ENCODE peak calls at places on chromosomes 3 and 15, in six cellular contexts. One of them, this sample, is unnamed.

GRCh38 chr3:118799303-118799702 is 235.3 kb downstream of the IGSF11 start:
- ATAC-seq in activated CD8-positive, alpha-beta T cell treated with anti-CD3 and anti-CD28 coated beads for 36 hours: no peak
- ATAC-seq in stimulated activated naive CD8-positive, alpha-beta T cell treated with anti-CD3 and anti-CD28 coated beads, Interleukin-15, Interleukin-2, amounts not matched to agents 100 U/mL and 50 U/mL, for 24 hours: no peak
- ATAC-seq in PC-3: no peak
- ATAC-seq in activated T-cell treated with anti-CD3 and anti-CD28 coated beads, Interleukin-2, amount 50 U/mL, for 4 hours: no peak
- ATAC-seq in upper lobe of right lung: no peak
- ATAC-seq in this sample: no peak

GRCh38 chr3:12334786-12335185 is 45.9 kb downstream of the PPARG start:
- ATAC-seq in activated CD8-positive, alpha-beta T cell treated with anti-CD3 and anti-CD28 coated beads for 36 hours: no peak
- ATAC-seq in stimulated activated naive CD8-positive, alpha-beta T cell treated with anti-CD3 and anti-CD28 coated beads, Interleukin-15, Interleukin-2, amounts not matched to agents 100 U/mL and 50 U/mL, for 24 hours: no peak
- ATAC-seq in PC-3: no peak
- ATAC-seq in activated T-cell treated with anti-CD3 and anti-CD28 coated beads, Interleukin-2, amount 50 U/mL, for 4 hours: no peak
- ATAC-seq in upper lobe of right lung: no peak
- ATAC-seq in this sample: no peak

GRCh38 chr3:16364323-16364722 is 99.3 kb downstream of the OXNAD1 start:
- ATAC-seq in activated CD8-positive, alpha-beta T cell treated with anti-CD3 and anti-CD28 coated beads for 36 hours: no peak
- ATAC-seq in stimulated activated naive CD8-positive, alpha-beta T cell treated with anti-CD3 and anti-CD28 coated beads, Interleukin-15, Interleukin-2, amounts not matched to agents 100 U/mL and 50 U/mL, for 24 hours: no peak
- ATAC-seq in PC-3: no peak
- ATAC-seq in activated T-cell treated with anti-CD3 and anti-CD28 coated beads, Interleukin-2, amount 50 U/mL, for 4 hours: no peak
- ATAC-seq in upper lobe of right lung: no peak
- ATAC-seq in this sample: no peak

GRCh38 chr3:66355394-66355793 is 134.6 kb downstream of the SLC25A26 start:
- ATAC-seq in activated CD8-positive, alpha-beta T cell treated with anti-CD3 and anti-CD28 coated beads for 36 hours: peak
- ATAC-seq in stimulated activated naive CD8-positive, alpha-beta T cell treated with anti-CD3 and anti-CD28 coated beads, Interleukin-15, Interleukin-2, amounts not matched to agents 100 U/mL and 50 U/mL, for 24 hours: no peak
- ATAC-seq in PC-3: no peak
- ATAC-seq in activated T-cell treated with anti-CD3 and anti-CD28 coated beads, Interleukin-2, amount 50 U/mL, for 4 hours: peak
- ATAC-seq in upper lobe of right lung: no peak
- ATAC-seq in this sample: no peak

GRCh38 chr3:149393355-149394165 is 16.1 kb upstream of the TM4SF1 start:
- ATAC-seq in activated CD8-positive, alpha-beta T cell treated with anti-CD3 and anti-CD28 coated beads for 36 hours: no peak
- ATAC-seq in stimulated activated naive CD8-positive, alpha-beta T cell treated with anti-CD3 and anti-CD28 coated beads, Interleukin-15, Interleukin-2, amounts not matched to agents 100 U/mL and 50 U/mL, for 24 hours: no peak
- ATAC-seq in PC-3: peak
- ATAC-seq in activated T-cell treated with anti-CD3 and anti-CD28 coated beads, Interleukin-2, amount 50 U/mL, for 4 hours: peak
- ATAC-seq in upper lobe of right lung: peak
- ATAC-seq in this sample: no peak

GRCh38 chr3:2356298-2356950 is 257.8 kb downstream of the CNTN4 start:
- ATAC-seq in activated CD8-positive, alpha-beta T cell treated with anti-CD3 and anti-CD28 coated beads for 36 hours: no peak
- ATAC-seq in stimulated activated naive CD8-positive, alpha-beta T cell treated with anti-CD3 and anti-CD28 coated beads, Interleukin-15, Interleukin-2, amounts not matched to agents 100 U/mL and 50 U/mL, for 24 hours: no peak
- ATAC-seq in PC-3: no peak
- ATAC-seq in activated T-cell treated with anti-CD3 and anti-CD28 coated beads, Interleukin-2, amount 50 U/mL, for 4 hours: no peak
- ATAC-seq in upper lobe of right lung: no peak
- ATAC-seq in this sample: no peak

GRCh38 chr3:57890874-57891273 is 117.3 kb upstream of the FLNB start:
- ATAC-seq in activated CD8-positive, alpha-beta T cell treated with anti-CD3 and anti-CD28 coated beads for 36 hours: no peak
- ATAC-seq in stimulated activated naive CD8-positive, alpha-beta T cell treated with anti-CD3 and anti-CD28 coated beads, Interleukin-15, Interleukin-2, amounts not matched to agents 100 U/mL and 50 U/mL, for 24 hours: no peak
- ATAC-seq in PC-3: no peak
- ATAC-seq in activated T-cell treated with anti-CD3 and anti-CD28 coated beads, Interleukin-2, amount 50 U/mL, for 4 hours: no peak
- ATAC-seq in upper lobe of right lung: no peak
- ATAC-seq in this sample: peak

GRCh38 chr15:83090465-83090864 is 17.0 kb upstream of the TM6SF1 start:
- ATAC-seq in activated CD8-positive, alpha-beta T cell treated with anti-CD3 and anti-CD28 coated beads for 36 hours: no peak
- ATAC-seq in stimulated activated naive CD8-positive, alpha-beta T cell treated with anti-CD3 and anti-CD28 coated beads, Interleukin-15, Interleukin-2, amounts not matched to agents 100 U/mL and 50 U/mL, for 24 hours: no peak
- ATAC-seq in PC-3: no peak
- ATAC-seq in activated T-cell treated with anti-CD3 and anti-CD28 coated beads, Interleukin-2, amount 50 U/mL, for 4 hours: no peak
- ATAC-seq in upper lobe of right lung: no peak
- ATAC-seq in this sample: no peak

GRCh38 chr15:91966181-91966552 is 112.7 kb downstream of the SLCO3A1 start:
- ATAC-seq in activated CD8-positive, alpha-beta T cell treated with anti-CD3 and anti-CD28 coated beads for 36 hours: no peak
- ATAC-seq in stimulated activated naive CD8-positive, alpha-beta T cell treated with anti-CD3 and anti-CD28 coated beads, Interleukin-15, Interleukin-2, amounts not matched to agents 100 U/mL and 50 U/mL, for 24 hours: no peak
- ATAC-seq in PC-3: no peak
- ATAC-seq in activated T-cell treated with anti-CD3 and anti-CD28 coated beads, Interleukin-2, amount 50 U/mL, for 4 hours: no peak
- ATAC-seq in upper lobe of right lung: no peak
- ATAC-seq in this sample: peak

GRCh38 chr3:99875573-99875924 is 57.9 kb downstream of the CMSS1 start:
- ATAC-seq in activated CD8-positive, alpha-beta T cell treated with anti-CD3 and anti-CD28 coated beads for 36 hours: no peak
- ATAC-seq in stimulated activated naive CD8-positive, alpha-beta T cell treated with anti-CD3 and anti-CD28 coated beads, Interleukin-15, Interleukin-2, amounts not matched to agents 100 U/mL and 50 U/mL, for 24 hours: no peak
- ATAC-seq in PC-3: no peak
- ATAC-seq in activated T-cell treated with anti-CD3 and anti-CD28 coated beads, Interleukin-2, amount 50 U/mL, for 4 hours: peak
- ATAC-seq in upper lobe of right lung: peak
- ATAC-seq in this sample: peak

GRCh38 chr3:16506451-16506850 is 7.0 kb downstream of the RFTN1 start:
- ATAC-seq in activated CD8-positive, alpha-beta T cell treated with anti-CD3 and anti-CD28 coated beads for 36 hours: no peak
- ATAC-seq in stimulated activated naive CD8-positive, alpha-beta T cell treated with anti-CD3 and anti-CD28 coated beads, Interleukin-15, Interleukin-2, amounts not matched to agents 100 U/mL and 50 U/mL, for 24 hours: no peak
- ATAC-seq in PC-3: no peak
- ATAC-seq in activated T-cell treated with anti-CD3 and anti-CD28 coated beads, Interleukin-2, amount 50 U/mL, for 4 hours: no peak
- ATAC-seq in upper lobe of right lung: no peak
- ATAC-seq in this sample: no peak

GRCh38 chr15:79035814-79036213 is 54.8 kb downstream of the RASGRF1 start:
- ATAC-seq in activated CD8-positive, alpha-beta T cell treated with anti-CD3 and anti-CD28 coated beads for 36 hours: no peak
- ATAC-seq in stimulated activated naive CD8-positive, alpha-beta T cell treated with anti-CD3 and anti-CD28 coated beads, Interleukin-15, Interleukin-2, amounts not matched to agents 100 U/mL and 50 U/mL, for 24 hours: no peak
- ATAC-seq in PC-3: no peak
- ATAC-seq in activated T-cell treated with anti-CD3 and anti-CD28 coated beads, Interleukin-2, amount 50 U/mL, for 4 hours: no peak
- ATAC-seq in upper lobe of right lung: no peak
- ATAC-seq in this sample: no peak

GRCh38 chr3:135982404-135982761 is 16.9 kb downstream of the PPP2R3A start:
- ATAC-seq in activated CD8-positive, alpha-beta T cell treated with anti-CD3 and anti-CD28 coated beads for 36 hours: no peak
- ATAC-seq in stimulated activated naive CD8-positive, alpha-beta T cell treated with anti-CD3 and anti-CD28 coated beads, Interleukin-15, Interleukin-2, amounts not matched to agents 100 U/mL and 50 U/mL, for 24 hours: no peak
- ATAC-seq in PC-3: peak
- ATAC-seq in activated T-cell treated with anti-CD3 and anti-CD28 coated beads, Interleukin-2, amount 50 U/mL, for 4 hours: no peak
- ATAC-seq in upper lobe of right lung: no peak
- ATAC-seq in this sample: no peak

GRCh38 chr3:160485931-160486330 is 36.3 kb upstream of the TRIM59 start:
- ATAC-seq in activated CD8-positive, alpha-beta T cell treated with anti-CD3 and anti-CD28 coated beads for 36 hours: no peak
- ATAC-seq in stimulated activated naive CD8-positive, alpha-beta T cell treated with anti-CD3 and anti-CD28 coated beads, Interleukin-15, Interleukin-2, amounts not matched to agents 100 U/mL and 50 U/mL, for 24 hours: no peak
- ATAC-seq in PC-3: no peak
- ATAC-seq in activated T-cell treated with anti-CD3 and anti-CD28 coated beads, Interleukin-2, amount 50 U/mL, for 4 hours: no peak
- ATAC-seq in upper lobe of right lung: no peak
- ATAC-seq in this sample: no peak

GRCh38 chr3:60553144-60553543 is 698.1 kb downstream of the FHIT start:
- ATAC-seq in activated CD8-positive, alpha-beta T cell treated with anti-CD3 and anti-CD28 coated beads for 36 hours: no peak
- ATAC-seq in stimulated activated naive CD8-positive, alpha-beta T cell treated with anti-CD3 and anti-CD28 coated beads, Interleukin-15, Interleukin-2, amounts not matched to agents 100 U/mL and 50 U/mL, for 24 hours: no peak
- ATAC-seq in PC-3: no peak
- ATAC-seq in activated T-cell treated with anti-CD3 and anti-CD28 coated beads, Interleukin-2, amount 50 U/mL, for 4 hours: no peak
- ATAC-seq in upper lobe of right lung: no peak
- ATAC-seq in this sample: no peak

GRCh38 chr15:74315626-74316025 is 51.8 kb downstream of the CYP11A1 start:
- ATAC-seq in activated CD8-positive, alpha-beta T cell treated with anti-CD3 and anti-CD28 coated beads for 36 hours: peak
- ATAC-seq in stimulated activated naive CD8-positive, alpha-beta T cell treated with anti-CD3 and anti-CD28 coated beads, Interleukin-15, Interleukin-2, amounts not matched to agents 100 U/mL and 50 U/mL, for 24 hours: peak
- ATAC-seq in PC-3: no peak
- ATAC-seq in activated T-cell treated with anti-CD3 and anti-CD28 coated beads, Interleukin-2, amount 50 U/mL, for 4 hours: no peak
- ATAC-seq in upper lobe of right lung: no peak
- ATAC-seq in this sample: no peak

GRCh38 chr3:45826321-45826720 is 15.6 kb downstream of the LZTFL1 start:
- ATAC-seq in activated CD8-positive, alpha-beta T cell treated with anti-CD3 and anti-CD28 coated beads for 36 hours: peak
- ATAC-seq in stimulated activated naive CD8-positive, alpha-beta T cell treated with anti-CD3 and anti-CD28 coated beads, Interleukin-15, Interleukin-2, amounts not matched to agents 100 U/mL and 50 U/mL, for 24 hours: peak
- ATAC-seq in PC-3: peak
- ATAC-seq in activated T-cell treated with anti-CD3 and anti-CD28 coated beads, Interleukin-2, amount 50 U/mL, for 4 hours: peak
- ATAC-seq in upper lobe of right lung: no peak
- ATAC-seq in this sample: no peak